ENCODE peak calls at places on chromosomes 4 and X, in four cellular contexts. H is IMR-90, F is mesendoderm, E is H1. X is an unnamed sample.

GRCh38 chr4:83267121-83267834 is 17.3 kb downstream of the COQ2 start:
- DNase-seq in H (peak), F (no peak), E (no peak), X (no peak)

GRCh38 chr4:185213341-185213740 is 3.9 kb downstream of the SNX25 start:
- DNase-seq in H (no peak), F (no peak), E (no peak), X (no peak)

GRCh38 chr4:163663454-163664225 is 169.2 kb downstream of the TMA16 start:
- DNase-seq in H (no peak), F (no peak), E (no peak), X (no peak)

GRCh38 chrX:54043696-54044125 is 562 bp downstream of the PHF8 start:
- DNase-seq in H (peak), F (no peak), E (peak), X (no peak)

GRCh38 chr4:110475881-110476818 is at the start of gene ENPEP:
- DNase-seq in H (peak), F (peak), E (no peak), X (no peak)

GRCh38 chr4:122329876-122330595 is 48.8 kb upstream of the ADAD1 start:
- DNase-seq in H (peak), F (peak), E (no peak), X (no peak)

GRCh38 chr4:148292596-148293175 is 149.5 kb downstream of the NR3C2 start:
- DNase-seq in H (no peak), F (no peak), E (no peak), X (no peak)

GRCh38 chrX:47143894-47144625 is 442 bp downstream of the NDUFB11 start:
- DNase-seq in H (peak), F (no peak), E (no peak), X (no peak)

GRCh38 chrX:151013164-151013743 is 30.1 kb downstream of the HMGB3 start:
- DNase-seq in H (no peak), F (no peak), E (no peak), X (no peak)

GRCh38 chr4:62487016-62487415 is 1286.9 kb downstream of the ADGRL3 start:
- DNase-seq in H (no peak), F (no peak), E (no peak), X (no peak)

GRCh38 chr4:7760228-7760627 is 179.4 kb downstream of the AFAP1 start:
- DNase-seq in H (no peak), F (no peak), E (no peak), X (no peak)

DNA sequence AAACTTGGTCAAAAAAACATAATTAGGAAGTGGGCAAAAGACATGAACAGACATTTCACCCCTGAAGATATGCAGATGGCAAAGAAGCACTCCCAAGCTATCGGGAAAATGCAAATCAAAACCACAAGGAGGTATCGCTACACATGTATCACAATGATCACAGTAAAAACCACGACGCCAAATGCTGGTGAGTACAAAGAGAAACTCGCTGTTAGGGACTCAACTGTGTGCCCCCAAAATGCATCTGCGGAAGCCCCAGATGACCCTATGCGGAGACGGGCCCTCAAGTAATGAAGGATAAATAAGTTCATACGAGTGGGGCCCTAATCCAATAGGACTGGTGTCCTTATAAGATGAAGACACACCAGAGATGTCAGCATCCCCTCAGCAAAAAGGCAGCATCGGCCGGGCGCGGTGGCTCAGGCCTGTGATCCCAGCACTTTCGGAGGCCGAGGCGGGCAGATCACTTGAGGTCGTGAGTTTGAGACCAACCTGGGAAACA is 10.2 kb downstream of the GAK start:
- DNase-seq in H (no peak), F (no peak), E (no peak), X (no peak)
- H3K4ac ChIP-seq in H (no peak), F (no peak), E (no peak), X (no peak)

DNA sequence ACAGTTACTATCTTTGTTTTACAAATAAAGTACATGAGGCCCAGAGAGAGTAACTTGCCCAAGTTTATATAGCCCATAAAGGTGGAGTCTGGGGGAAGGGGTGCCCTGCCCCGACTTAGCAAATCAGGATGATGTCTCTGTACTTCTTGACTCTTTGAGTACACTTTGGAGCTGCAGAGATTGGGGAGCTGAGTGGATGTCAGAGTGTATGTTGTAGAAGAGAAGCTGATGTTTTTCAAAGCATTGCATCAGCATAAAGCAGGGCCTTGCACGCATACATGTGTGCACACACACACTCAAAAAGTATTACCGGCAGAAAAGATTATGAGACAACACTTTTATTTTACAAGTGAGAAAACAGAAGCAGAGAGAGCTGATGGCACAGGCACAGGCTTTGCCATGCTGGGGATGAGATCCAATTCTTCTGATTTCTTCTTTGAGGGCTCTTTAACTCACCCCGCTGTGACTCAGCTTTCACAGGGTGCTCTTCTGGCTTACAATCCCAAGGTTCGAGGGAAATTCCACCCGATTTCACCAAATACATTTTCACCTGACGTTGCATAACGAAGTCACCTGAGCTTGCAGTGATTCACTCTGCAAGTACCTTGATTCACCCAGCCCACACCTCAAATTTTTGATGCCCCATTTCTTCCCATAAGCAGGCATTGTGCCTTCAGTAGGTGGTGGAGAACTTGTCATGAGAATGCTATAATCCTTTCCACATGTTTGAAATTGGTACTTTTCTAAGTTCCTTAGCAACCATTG is 292.8 kb upstream of the BOD1L1 start:
- DNase-seq in H (peak), F (no peak), E (no peak), X (no peak)
- H3K4ac ChIP-seq in H (peak), F (no peak), E (no peak), X (no peak)

DNA sequence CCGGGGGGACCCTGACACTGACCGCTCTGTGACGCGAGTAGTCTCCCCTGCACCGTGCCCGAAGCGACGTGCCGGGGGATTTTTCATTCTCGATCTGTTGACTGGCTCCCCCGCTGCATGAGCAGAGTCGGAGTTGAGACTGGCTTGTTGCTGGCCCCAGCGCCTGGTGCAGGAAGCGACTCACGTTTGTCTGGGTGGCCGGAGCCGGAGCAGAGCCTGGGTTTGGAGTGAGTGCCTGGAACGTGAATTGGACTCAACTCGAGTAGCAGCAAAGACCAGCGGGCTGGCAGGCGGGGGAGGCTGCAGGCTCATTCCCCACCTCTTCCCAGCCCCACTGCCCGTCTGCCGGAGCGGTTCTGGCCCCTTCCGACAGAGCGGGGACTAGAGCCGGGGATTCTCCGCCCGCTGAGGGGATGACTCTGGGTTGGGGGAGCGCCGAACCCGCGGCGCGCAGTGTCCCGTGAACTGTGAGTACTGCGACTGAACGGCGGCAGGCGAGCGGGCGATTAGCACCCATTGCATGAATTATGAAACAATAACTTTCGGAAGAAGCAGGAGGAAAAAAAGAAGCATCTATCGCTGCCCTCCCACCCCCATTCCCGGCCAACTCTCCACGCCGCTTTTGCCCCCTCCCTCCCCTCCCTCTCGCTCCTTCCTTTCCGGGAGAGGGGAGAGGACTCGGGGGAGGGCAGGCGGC is 635 bp downstream of the PCDH7 start:
- DNase-seq in H (peak), F (peak), E (peak), X (peak)
- H3K4ac ChIP-seq in H (peak), F (no peak), E (no peak), X (no peak)

GRCh38 chr4:101791189-101791572 is 651 bp downstream of the BANK1 start:
- DNase-seq in H (no peak), F (no peak), E (no peak), X (no peak)
- H3K4ac ChIP-seq in H (no peak), F (no peak), E (peak), X (no peak)

GRCh38 chrX:153819398-153820083 is 10.8 kb downstream of the PDZD4 start:
- DNase-seq in H (no peak), F (peak), E (no peak), X (no peak)
- H3K4ac ChIP-seq in H (no peak), F (peak), E (no peak), X (no peak)